ENCODE peak calls at places on chromosomes 16 and 17, in five cellular contexts. U is lung microvascular endothelial cell, F is AG09309, D is cardiac fibroblast, C is lower leg skin. I is an unnamed sample.

GRCh38 chr17:81150379-81151038 is 14.8 kb upstream of the PVALEF start:
- DNase-seq in U (peak; percentile 51), F (no peak), D (peak; percentile 24), C (no peak), I (peak; percentile 13)

GRCh38 chr16:57648590-57649442 is 19.3 kb upstream of the ADGRG3 start:
- DNase-seq in C (peak; percentile 96), F (no peak), D (peak; percentile 86), U (peak; percentile 82), I (peak; percentile 84)

GRCh38 chr16:68506331-68507053 is 32.6 kb upstream of the ZFP90 start:
- DNase-seq in D (no peak), U (no peak), C (no peak), F (no peak), I (no peak)

GRCh38 chr16:25413962-25414361 is 156.3 kb upstream of the ZKSCAN2 start:
- DNase-seq in U (no peak), F (no peak), C (no peak), D (peak; percentile 3), I (no peak)

GRCh38 chr16:72467157-72467759 is 295.3 kb upstream of the PMFBP1 start:
- DNase-seq in D (peak; percentile 79), C (no peak), F (peak; percentile 18), U (peak; percentile 60), I (peak; percentile 72)

GRCh38 chr16:66551362-66551761 is 1.0 kb upstream of the CKLF start:
- DNase-seq in F (no peak), C (no peak), D (peak; percentile 18), U (peak; percentile 29), I (peak; percentile 24)

GRCh38 chr17:12928736-12929135 is 89.1 kb downstream of the ELAC2 start:
- DNase-seq in F (no peak), D (peak; percentile 5), U (no peak), C (no peak), I (no peak)

GRCh38 chr17:74704536-74704935 is 8.2 kb downstream of the CD300LF start:
- DNase-seq in U (no peak), F (no peak), C (no peak), D (no peak), I (no peak)

GRCh38 chr16:23257682-23258081 is 44.4 kb upstream of the SCNN1B start:
- DNase-seq in C (peak; percentile 64), D (no peak), U (no peak), F (no peak), I (no peak)

GRCh38 chr17:63138713-63139112 is 172.7 kb downstream of the TANC2 start:
- DNase-seq in C (no peak), D (no peak), F (no peak), U (no peak), I (no peak)

GRCh38 chr16:82650804-82651203 is 24.0 kb downstream of the CDH13 start:
- DNase-seq in D (no peak), C (no peak), U (no peak), F (no peak), I (no peak)

GRCh38 chr17:63029520-63029919 is 63.5 kb downstream of the TANC2 start:
- DNase-seq in U (peak; percentile 13), F (peak; percentile 17), D (peak; percentile 75), C (no peak), I (peak; percentile 34)

GRCh38 chr17:65850486-65850885 is 289.0 kb upstream of the AXIN2 start:
- DNase-seq in U (peak; percentile 61), D (peak; percentile 89), C (no peak), F (peak; percentile 42), I (no peak)

GRCh38 chr17:61065263-61065773 is 334.3 kb upstream of the TBX2 start:
- DNase-seq in C (no peak), D (peak; percentile 56), F (no peak), U (peak; percentile 33), I (peak; percentile 6)

GRCh38 chr16:50340578-50340977 is 28.2 kb downstream of the BRD7 start:
- DNase-seq in D (no peak), F (peak; percentile 44), U (no peak), C (no peak), I (no peak)

GRCh38 chr16:68469728-68470460 is 21.6 kb upstream of the SMPD3 start:
- DNase-seq in D (no peak), F (no peak), U (peak; percentile 12), C (no peak), I (peak; percentile 70)

GRCh38 chr17:33750943-33751701 is 458.0 kb upstream of the ASIC2 start:
- DNase-seq in C (peak; percentile 91), D (peak; percentile 75), U (peak; percentile 55), F (peak; percentile 23), I (peak; percentile 64)

GRCh38 chr16:89060207-89060794 is 33.4 kb upstream of the ACSF3 start:
- DNase-seq in D (no peak), C (no peak), U (no peak), F (no peak), I (no peak)

GRCh38 chr17:36755586-36755985 is 154.2 kb downstream of the MRM1 start:
- DNase-seq in D (peak; percentile 20), C (no peak), U (peak; percentile 10), F (no peak), I (peak; percentile 5)

GRCh38 chr17:63275318-63275967 is 170.7 kb downstream of the CYB561 start:
- DNase-seq in C (no peak), F (peak; percentile 94), D (peak; percentile 97), U (peak; percentile 97), I (peak; percentile 90)

GRCh38 chr16:55835578-55835977 is 2.7 kb upstream of the CES1 start:
- DNase-seq in D (peak; percentile 4), C (peak; percentile 91), U (no peak), F (no peak), I (no peak)

GRCh38 chr17:45640141-45640850 is 143.8 kb upstream of the CRHR1 start:
- DNase-seq in F (peak; percentile 23), D (peak; percentile 81), U (peak; percentile 78), C (peak; percentile 90), I (peak; percentile 75)

GRCh38 chr16:89507834-89508590 is at the start of gene SPG7:
- DNase-seq in D (peak; percentile 85), F (no peak), U (peak; percentile 91), C (peak; percentile 96), I (peak; percentile 91)

GRCh38 chr17:37068266-37068665 is 119.5 kb downstream of the AATF start:
- DNase-seq in U (peak; percentile 16), C (peak; percentile 72), D (no peak), F (no peak), I (no peak)

GRCh38 chr17:35716897-35717839 is 14.3 kb upstream of the RASL10B start:
- DNase-seq in D (peak; percentile 14), C (no peak), F (no peak), U (no peak), I (no peak)

GRCh38 chr16:17414421-17414820 is 56.3 kb downstream of the XYLT1 start:
- DNase-seq in F (no peak), D (no peak), C (no peak), U (no peak), I (no peak)

GRCh38 chr16:48576927-48577326 is 33.1 kb downstream of the N4BP1 start:
- DNase-seq in D (peak; percentile 70), U (peak; percentile 23), C (no peak), F (no peak), I (no peak)

GRCh38 chr17:82528484-82529265 is 9.1 kb downstream of the FOXK2 start:
- DNase-seq in C (no peak), F (no peak), U (peak; percentile 74), D (no peak), I (peak; percentile 73)

GRCh38 chr16:85169333-85170065 is 57.2 kb upstream of the CIBAR2 start:
- DNase-seq in U (peak; percentile 41), D (no peak), F (no peak), C (no peak), I (no peak)

GRCh38 chr17:60094754-60095153 is 16.0 kb upstream of the HEATR6 start:
- DNase-seq in F (no peak), U (no peak), D (no peak), C (no peak), I (no peak)

GRCh38 chr16:89195521-89196171 is 4.7 kb downstream of the SLC22A31 start:
- DNase-seq in C (no peak), D (no peak), U (no peak), F (no peak), I (no peak)

GRCh38 chr17:13353590-13353989 is 248.1 kb downstream of the HS3ST3A1 start:
- DNase-seq in C (no peak), F (no peak), D (peak; percentile 21), U (no peak), I (no peak)

GRCh38 chr17:44607836-44608690 is 48.2 kb upstream of the MEIOC start:
- DNase-seq in D (peak; percentile 21), U (no peak), F (no peak), C (no peak), I (peak; percentile 39)

GRCh38 chr17:7439462-7440112 is at the start of gene FGF11:
- DNase-seq in D (no peak), C (no peak), F (no peak), U (no peak), I (no peak)

GRCh38 chr16:50303041-50303604 is 36.8 kb downstream of the ADCY7 start:
- DNase-seq in D (peak; percentile 22), F (no peak), C (peak; percentile 34), U (no peak), I (no peak)

GRCh38 chr17:390025-390424 is 37.4 kb upstream of the RPH3AL start:
- DNase-seq in D (no peak), F (no peak), U (no peak), C (no peak), I (no peak)

GRCh38 chr16:67672739-67673662 is 6.4 kb downstream of the C16orf86 start:
- DNase-seq in C (peak; percentile 92), D (peak; percentile 80), F (no peak), U (peak; percentile 78), I (peak; percentile 79)

GRCh38 chr17:42720996-42721583 is 23.8 kb downstream of the EZH1 start:
- DNase-seq in F (peak; percentile 29), U (peak; percentile 83), D (peak; percentile 87), C (no peak), I (peak; percentile 73)

GRCh38 chr17:27545562-27546229 is 85.3 kb upstream of the LGALS9 start:
- DNase-seq in D (no peak), C (no peak), U (no peak), F (no peak), I (no peak)